ENCODE peak calls at places on chromosomes 1 and 21, in eight cellular contexts. G is GM23338, D is left lung, B is colonic mucosa, N is A673, K is pancreas, F is body of pancreas, C is psoas muscle. S is an unnamed sample. For H3K36me3, the result is how much of the 10 kb centered on the place peaks cover.

GRCh38 chr1:116677474-116678062 is 10.0 kb upstream of the IGSF3 start:
- DNase-seq in G (no peak), D (no peak), B (no peak), N (no peak), K (no peak), F (no peak), C (no peak), S (no peak)

GRCh38 chr21:44822484-44823178 is 4.8 kb upstream of the SUMO3 start:
- DNase-seq in G (no peak), D (no peak), B (no peak), N (no peak), K (no peak), F (no peak), C (no peak), S (no peak)

GRCh38 chr1:204619721-204620120 is 65.8 kb downstream of the LRRN2 start:
- DNase-seq in G (peak), D (no peak), B (peak), N (no peak), K (no peak), F (no peak), C (no peak), S (no peak)

GRCh38 chr1:230938924-230939368 is 39.7 kb downstream of the TTC13 start:
- DNase-seq in G (no peak), D (no peak), B (peak), N (no peak), K (no peak), F (no peak), C (no peak), S (no peak)

GRCh38 chr1:29946057-29946456 is 709.7 kb downstream of the PTPRU start:
- DNase-seq in G (no peak), D (no peak), B (no peak), N (no peak), K (no peak), F (no peak), C (no peak), S (no peak)

GRCh38 chr1:25529518-25530347 is 13.7 kb upstream of the LDLRAP1 start:
- DNase-seq in G (peak), D (no peak), B (no peak), N (no peak), K (no peak), F (no peak), C (no peak), S (no peak)

GRCh38 chr1:109877776-109878175 is 32.9 kb upstream of the CSF1 start:
- DNase-seq in G (no peak), D (no peak), B (no peak), N (no peak), K (no peak), F (no peak), C (no peak), S (no peak)

GRCh38 chr1:178362784-178363183 is 134.0 kb downstream of the CLEC20A start:
- DNase-seq in G (no peak), D (no peak), B (no peak), N (peak), K (no peak), F (no peak), C (no peak), S (peak)

GRCh38 chr1:60898987-60899386 is 183.4 kb upstream of the NFIA start:
- DNase-seq in G (no peak), D (no peak), B (no peak), N (no peak), K (no peak), F (no peak), C (no peak), S (no peak)

GRCh38 chr21:31471865-31472264 is 127.8 kb upstream of the TIAM1 start:
- DNase-seq in G (no peak), D (no peak), B (no peak), N (no peak), K (no peak), F (no peak), C (no peak), S (no peak)

GRCh38 chr1:6601049-6601864 is 1.4 kb downstream of the KLHL21 start:
- DNase-seq in G (peak), D (peak), B (peak), N (peak), K (peak), F (peak), C (peak), S (peak)

GRCh38 chr21:27722095-27722494 is 755.2 kb upstream of the ADAMTS5 start:
- DNase-seq in G (peak), D (no peak), B (no peak), N (no peak), K (no peak), F (no peak), C (no peak), S (no peak)

GRCh38 chr1:179808503-179808902 is 65.4 kb downstream of the FAM163A start:
- DNase-seq in G (no peak), D (no peak), B (no peak), N (no peak), K (no peak), F (no peak), C (no peak), S (no peak)

GRCh38 chr1:67793562-67793961 is 39.7 kb downstream of the GNG12 start:
- DNase-seq in G (no peak), D (no peak), B (no peak), N (no peak), K (no peak), F (no peak), C (no peak), S (peak)

GRCh38 chr1:110174961-110175360 is 24.7 kb downstream of the SLC6A17 start:
- DNase-seq in G (no peak), D (no peak), B (no peak), N (no peak), K (no peak), F (no peak), C (no peak), S (no peak)

GRCh38 chr1:100265562-100265930 is 470 bp upstream of the RTCA start:
- DNase-seq in G (peak), D (no peak), B (no peak), N (no peak), K (no peak), F (peak), C (no peak), S (peak)

GRCh38 chr1:234729566-234729965 is 119.6 kb upstream of the IRF2BP2 start:
- DNase-seq in G (no peak), D (no peak), B (no peak), N (no peak), K (no peak), F (no peak), C (no peak), S (peak)

GRCh38 chr1:33130297-33130696 is 49.3 kb downstream of the AZIN2 start:
- DNase-seq in G (no peak), D (no peak), B (no peak), N (no peak), K (no peak), F (no peak), C (no peak), S (peak)

GRCh38 chr1:48572632-48573258 is 100.7 kb upstream of the SPATA6 start:
- DNase-seq in G (peak), D (peak), B (peak), N (peak), K (peak), F (peak), C (no peak), S (peak)

GRCh38 chr1:201539561-201540404 is 856 bp downstream of the NAV1 start:
- DNase-seq in G (peak), D (no peak), B (no peak), N (peak), K (no peak), F (peak), C (peak), S (peak)

GRCh38 chr1:79353224-79353623 is 346.7 kb upstream of the ADGRL4 start:
- DNase-seq in G (peak), D (no peak), B (no peak), N (peak), K (no peak), F (peak), C (no peak), S (peak)

DNA sequence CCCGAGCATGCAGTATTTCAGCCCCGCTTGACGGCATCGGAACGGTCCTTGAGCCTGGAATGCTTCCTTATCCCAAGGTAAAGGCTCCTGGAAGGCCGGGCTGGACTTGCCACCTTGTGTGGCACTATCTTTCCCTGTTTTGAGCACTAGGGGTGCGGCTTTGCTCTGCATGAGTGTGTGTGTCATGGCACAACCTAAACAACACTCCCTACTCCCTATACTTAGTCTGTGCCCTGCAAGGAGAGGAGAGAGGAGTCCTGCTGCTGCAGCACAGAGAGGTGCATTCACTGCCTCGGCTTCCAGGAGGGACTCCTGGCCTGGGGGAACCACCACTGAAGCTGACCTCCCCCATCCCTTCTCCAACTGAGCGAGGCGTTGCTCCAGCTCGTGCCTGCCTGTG is 60.4 kb upstream of the BACE2 start:
- DNase-seq in G (no peak), D (no peak), B (no peak), N (no peak), K (no peak), F (no peak), C (no peak), S (no peak)
- H3K36me3 ChIP-seq in G (under half), D (under half), B (under half), N (under half), K (under half), F (under half), C (under half), S (under half)

GRCh38 chr1:27772581-27772931 is 463 bp upstream of the STX12 start:
- DNase-seq in G (no peak), D (no peak), B (no peak), N (no peak), K (no peak), F (no peak), C (no peak), S (no peak)

GRCh38 chr1:27772932-27773731 is at the start of gene STX12:
- DNase-seq in G (peak), D (peak), B (peak), N (peak), K (peak), F (peak), C (peak), S (peak)

GRCh38 chr1:27773732-27774445 is 870 bp downstream of the STX12 start:
- DNase-seq in G (no peak), D (no peak), B (no peak), N (no peak), K (no peak), F (no peak), C (no peak), S (peak)

GRCh38 chr1:27772071-27772470 is 948 bp upstream of the STX12 start:
- DNase-seq in G (peak), D (no peak), B (no peak), N (no peak), K (no peak), F (no peak), C (no peak), S (no peak)

GRCh38 chr1:27774654-27775053 is 1.6 kb downstream of the STX12 start:
- DNase-seq in G (no peak), D (no peak), B (no peak), N (no peak), K (no peak), F (no peak), C (no peak), S (no peak)
- H3K4me3 ChIP-seq in G (no peak), D (no peak), B (peak), N (peak), K (no peak), F (no peak), C (peak), S (no peak)

GRCh38 chr21:19501115-19501514 is 1097.5 kb upstream of the TMPRSS15 start:
- DNase-seq in G (no peak), D (no peak), B (no peak), N (no peak), K (no peak), F (no peak), C (no peak), S (no peak)
- H3K36me3 ChIP-seq in G (under half), D (under half), B (under half), N (under half), K (under half), F (under half), C (under half), S (under half)

GRCh38 chr1:213979751-213980605 is 7.8 kb upstream of the PROX1 start:
- DNase-seq in G (peak), D (no peak), B (no peak), N (no peak), K (no peak), F (no peak), C (no peak), S (no peak)
- H3K4me3 ChIP-seq in G (peak), D (no peak), B (no peak), N (no peak), K (no peak), F (no peak), C (no peak), S (no peak)

DNA sequence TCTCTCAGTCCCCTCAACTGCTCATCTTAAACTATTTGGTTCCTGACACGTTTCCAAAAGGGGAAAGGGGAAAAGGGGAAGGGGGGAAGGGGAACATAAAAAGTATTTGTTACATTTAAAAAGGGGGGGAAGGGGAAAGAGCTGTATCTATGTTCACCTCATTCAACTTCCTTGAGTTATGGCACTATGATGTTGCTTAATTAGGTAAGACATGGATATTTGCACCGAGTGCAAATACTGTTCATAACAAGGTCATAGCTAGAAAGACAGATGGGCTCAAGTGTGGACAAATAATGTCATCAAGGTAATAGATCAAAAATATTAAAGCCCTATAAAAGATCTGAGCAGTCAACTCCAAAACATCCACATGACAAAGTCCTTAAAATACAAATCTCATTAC is 26.0 kb downstream of the GPBP1L1 start:
- DNase-seq in G (no peak), D (no peak), B (no peak), N (no peak), K (no peak), F (no peak), C (no peak), S (no peak)
- H3K36me3 ChIP-seq in G (under half), D (under half), B (under half), N (half or more), K (under half), F (under half), C (half or more), S (under half)

GRCh38 chr1:146032613-146033219 is 11.2 kb upstream of the HJV start:
- DNase-seq in G (peak), D (no peak), B (no peak), N (peak), K (no peak), F (peak), C (no peak), S (peak)

GRCh38 chr1:146036241-146036989 is 14.9 kb upstream of the HJV start:
- DNase-seq in G (no peak), D (no peak), B (no peak), N (no peak), K (no peak), F (no peak), C (no peak), S (no peak)

GRCh38 chr1:146031476-146031875 is 9.9 kb upstream of the HJV start:
- DNase-seq in G (no peak), D (no peak), B (no peak), N (no peak), K (no peak), F (no peak), C (no peak), S (no peak)

GRCh38 chr1:146036990-146037646 is 15.6 kb upstream of the HJV start:
- DNase-seq in G (peak), D (peak), B (peak), N (peak), K (peak), F (peak), C (peak), S (peak)

GRCh38 chr1:146034976-146035469 is 13.5 kb upstream of the HJV start:
- DNase-seq in G (peak), D (no peak), B (no peak), N (no peak), K (no peak), F (peak), C (peak), S (no peak)
- H3K4me3 ChIP-seq in G (peak), D (no peak), B (peak), N (peak), K (no peak), F (no peak), C (peak), S (peak)

DNA sequence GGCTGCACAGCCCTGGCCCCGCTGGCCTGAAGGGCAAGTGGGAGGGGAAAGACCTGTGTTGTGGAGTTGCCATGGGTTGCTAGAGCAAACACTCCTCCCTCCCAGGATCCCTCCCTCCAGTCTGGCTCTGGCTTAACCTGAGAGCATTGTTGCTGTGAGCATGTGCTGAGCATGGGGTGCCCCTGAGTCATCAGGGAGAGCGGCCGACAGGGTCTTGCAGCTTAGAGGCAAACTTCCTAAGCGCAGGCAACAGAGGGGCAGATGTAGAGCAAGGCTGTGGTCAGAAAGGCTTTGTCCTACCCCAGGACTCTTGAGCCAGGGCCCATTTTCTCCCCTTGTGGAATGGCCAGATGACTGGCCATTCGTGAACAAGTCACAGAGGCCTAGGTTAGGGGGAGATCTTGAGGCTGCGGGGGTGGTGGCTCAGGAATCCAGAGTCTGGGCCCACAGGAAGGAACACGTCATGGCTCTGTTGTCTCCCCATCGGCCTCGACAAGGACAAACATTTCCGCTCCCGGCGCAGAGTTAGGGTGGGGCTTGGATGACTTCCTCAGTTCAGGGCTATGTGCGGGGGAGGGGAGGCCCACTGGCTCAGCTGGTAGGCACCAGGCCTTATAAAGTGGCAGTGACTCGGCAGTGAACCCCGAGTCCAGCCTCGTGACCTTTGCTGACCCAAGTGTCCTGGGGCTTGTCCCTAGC is 362 bp upstream of the DYNLT4 start:
- DNase-seq in G (peak), D (peak), B (peak), N (peak), K (peak), F (peak), C (peak), S (peak)
- H3K36me3 ChIP-seq in G (under half), D (under half), B (under half), N (under half), K (under half), F (under half), C (under half), S (under half)

DNA sequence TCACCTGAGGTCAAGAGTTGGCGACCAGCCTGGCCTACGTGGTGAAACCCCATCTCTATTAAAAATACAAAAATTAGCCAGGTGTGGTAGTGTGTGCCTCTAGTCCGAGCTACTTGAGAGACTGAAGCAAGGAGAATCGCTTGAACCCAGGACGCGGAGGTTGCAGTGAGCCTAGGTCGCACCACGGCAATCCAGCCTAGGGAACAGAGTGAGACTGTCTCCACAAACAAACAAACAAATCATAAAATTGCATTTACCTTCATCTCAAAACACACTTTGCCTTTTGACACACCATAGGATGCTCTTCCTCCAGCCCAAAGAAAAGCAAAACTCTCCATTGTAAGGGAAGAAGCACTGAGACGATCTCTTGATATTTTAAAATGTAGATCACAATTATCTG is 4.3 kb downstream of the HNRNPU start:
- DNase-seq in G (no peak), D (no peak), B (no peak), N (no peak), K (no peak), F (no peak), C (no peak), S (no peak)
- H3K4me3 ChIP-seq in G (peak), D (no peak), B (no peak), N (peak), K (no peak), F (no peak), C (peak), S (no peak)

DNA sequence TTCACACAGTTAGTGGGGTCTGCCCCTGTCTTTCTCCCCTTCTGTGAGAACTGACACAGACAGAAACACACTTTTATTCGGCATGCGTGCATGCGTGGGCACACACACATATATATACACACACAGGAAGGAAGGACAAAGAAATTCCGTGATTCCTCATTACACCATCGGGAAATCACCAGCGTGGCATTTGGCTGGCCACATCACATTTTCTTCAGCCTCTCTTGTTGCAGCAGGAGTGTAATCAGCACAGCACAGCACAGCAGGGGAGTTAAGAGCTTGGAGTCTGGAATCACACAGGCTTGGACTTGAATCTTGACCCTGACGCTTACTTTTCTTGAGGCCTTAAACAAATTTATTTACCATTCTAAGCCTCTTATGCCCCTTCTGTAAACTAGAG is 45.4 kb upstream of the EPHA8 start:
- DNase-seq in G (no peak), D (no peak), B (no peak), N (no peak), K (no peak), F (no peak), C (no peak), S (no peak)
- H3K36me3 ChIP-seq in G (under half), D (under half), B (under half), N (under half), K (under half), F (under half), C (half or more), S (half or more)